ENCODE peak calls at places on chromosome 1, in seven cellular contexts. E is H1; Z is Panc1; B is endodermal cell; F is uterus; M is SK-N-SH; A is effector memory CD4-positive, alpha-beta T cell. J is an unnamed sample.

GRCh38 chr1:185062710-185063370 is 17.5 kb downstream of the RNF2 start:
- DNase-seq in E (no peak), Z (no peak), B (no peak), F (no peak), M (no peak), A (no peak), J (no peak)

GRCh38 chr1:223771814-223772770 is 59.8 kb downstream of the CAPN2 start:
- DNase-seq in E (no peak), Z (peak; percentile 87), B (peak; percentile 87), F (peak; percentile 49), M (no peak), A (no peak), J (peak; percentile 27)

GRCh38 chr1:191206808-191207207 is 729.1 kb upstream of the BRINP3 start:
- DNase-seq in E (no peak), Z (no peak), B (no peak), F (no peak), M (no peak), A (no peak), J (peak; percentile 45)

GRCh38 chr1:180085331-180085730 is 69.3 kb upstream of the QSOX1 start:
- DNase-seq in E (no peak), Z (no peak), B (no peak), F (no peak), M (no peak), A (no peak), J (no peak)

GRCh38 chr1:232974971-232975370 is 24.6 kb downstream of the NTPCR start:
- DNase-seq in E (no peak), Z (no peak), B (no peak), F (no peak), M (no peak), A (no peak), J (no peak)

GRCh38 chr1:232127190-232127589 is 500.6 kb downstream of the DISC1 start:
- DNase-seq in E (no peak), Z (no peak), B (no peak), F (no peak), M (no peak), A (no peak), J (peak; percentile 68)

GRCh38 chr1:230495891-230496385 is 69.8 kb upstream of the PGBD5 start:
- DNase-seq in E (no peak), Z (no peak), B (no peak), F (no peak), M (no peak), A (no peak), J (no peak)

GRCh38 chr1:19015476-19015875 is 59.0 kb upstream of the IFFO2 start:
- DNase-seq in E (no peak), Z (no peak), B (peak; percentile 30), F (no peak), M (no peak), A (no peak), J (no peak)

GRCh38 chr1:184156521-184157395 is 105.2 kb downstream of the TSEN15 start:
- DNase-seq in E (no peak), Z (no peak), B (peak; percentile 72), F (no peak), M (no peak), A (no peak), J (no peak)

GRCh38 chr1:154198756-154199562 is 7.1 kb upstream of the TPM3 start:
- DNase-seq in E (no peak), Z (no peak), B (peak; percentile 80), F (peak; percentile 58), M (peak; percentile 78), A (peak; percentile 26), J (peak; percentile 82)

GRCh38 chr1:12615166-12615915 is 2.7 kb downstream of the DHRS3 start:
- DNase-seq in E (no peak), Z (no peak), B (peak; percentile 51), F (no peak), M (no peak), A (no peak), J (no peak)

GRCh38 chr1:226960944-226961765 is 21.1 kb downstream of the COQ8A start:
- DNase-seq in E (no peak), Z (no peak), B (no peak), F (no peak), M (no peak), A (no peak), J (no peak)

GRCh38 chr1:11176081-11176706 is 13.0 kb upstream of the ANGPTL7 start:
- DNase-seq in E (no peak), Z (no peak), B (no peak), F (no peak), M (no peak), A (no peak), J (no peak)

GRCh38 chr1:11180342-11180744 is 8.8 kb upstream of the ANGPTL7 start:
- DNase-seq in E (no peak), Z (no peak), B (no peak), F (no peak), M (peak; percentile 72), A (no peak), J (no peak)

GRCh38 chr1:11175461-11175860 is 13.7 kb upstream of the ANGPTL7 start:
- DNase-seq in E (no peak), Z (no peak), B (no peak), F (no peak), M (no peak), A (no peak), J (no peak)

GRCh38 chr1:11179125-11179524 is 10.0 kb upstream of the ANGPTL7 start:
- DNase-seq in E (no peak), Z (no peak), B (no peak), F (no peak), M (no peak), A (no peak), J (no peak)

DNA sequence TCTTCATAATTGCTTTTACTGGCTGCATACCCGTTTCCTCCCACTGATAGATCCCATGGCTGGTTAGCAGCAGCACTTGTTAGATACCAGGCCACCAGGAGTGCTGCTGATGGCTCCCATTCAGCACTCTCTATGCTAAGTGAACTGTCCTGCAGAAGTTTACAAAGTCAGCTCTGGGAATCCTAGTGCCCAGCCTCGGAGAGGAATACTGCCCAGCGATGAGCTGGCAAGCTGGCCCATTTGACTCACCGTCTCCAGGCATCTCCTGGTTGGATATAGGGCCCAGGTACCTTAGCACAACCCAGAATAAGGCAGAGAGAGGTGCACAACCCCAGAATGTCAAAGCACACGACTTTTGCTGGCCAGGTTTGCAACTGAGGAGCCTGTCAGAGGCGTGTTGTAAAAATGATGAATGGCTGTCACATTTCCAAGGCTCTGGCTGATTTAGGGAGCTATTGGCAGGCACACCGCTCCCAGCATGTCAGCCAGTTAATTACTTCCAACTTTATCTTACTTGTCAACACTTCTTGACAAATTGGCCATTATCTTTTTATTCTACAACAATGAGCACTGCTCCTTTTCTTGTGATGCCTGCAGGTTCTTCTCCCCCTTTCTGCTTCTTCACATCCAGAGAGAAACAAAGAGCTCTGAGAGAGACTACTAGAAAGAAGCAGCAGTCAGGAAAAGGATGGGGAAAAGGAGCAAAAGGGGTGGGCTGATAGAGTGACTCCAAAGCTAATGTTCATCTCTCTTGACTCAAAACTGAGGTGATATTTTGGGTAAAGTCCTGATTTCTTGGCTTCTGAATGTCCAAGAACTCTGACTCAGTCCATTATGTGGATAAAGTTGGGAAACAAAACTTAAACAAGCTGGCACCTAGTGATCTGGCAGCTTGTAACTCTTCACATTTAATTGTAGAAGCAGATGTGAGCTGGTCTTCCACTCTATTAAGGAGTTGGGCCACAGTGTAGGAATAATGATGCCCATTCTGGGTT is 10.8 kb upstream of the ANGPTL7 start:
- DNase-seq in E (no peak), Z (no peak), B (peak; percentile 66), F (no peak), M (no peak), A (no peak), J (peak; percentile 65)
- H3K4me1 ChIP-seq in E (no peaks in the 10 kb centered on the region), Z (peaks cover 45% of the 10 kb centered on the region), B (peaks cover 24% of the 10 kb centered on the region), F (no peaks in the 10 kb centered on the region), M (peaks cover 30% of the 10 kb centered on the region), A (no peaks in the 10 kb centered on the region), J (peaks cover 11% of the 10 kb centered on the region)

GRCh38 chr1:243923292-243924171 is 73.5 kb upstream of the AKT3 start:
- DNase-seq in E (no peak), Z (no peak), B (no peak), F (no peak), M (no peak), A (no peak), J (no peak)
- H3K4me1 ChIP-seq in E (peaks cover 11% of the 10 kb centered on the region), Z (no peaks in the 10 kb centered on the region), B (peaks cover 3% of the 10 kb centered on the region), F (no peaks in the 10 kb centered on the region), M (no peaks in the 10 kb centered on the region), A (no peaks in the 10 kb centered on the region), J (no peaks in the 10 kb centered on the region)

GRCh38 chr1:208238710-208239517 is 5.3 kb downstream of the PLXNA2 start:
- DNase-seq in E (no peak), Z (peak; percentile 25), B (peak; percentile 84), F (peak; percentile 55), M (peak; percentile 74), A (no peak), J (peak; percentile 39)

GRCh38 chr1:208235356-208235982 is 8.7 kb downstream of the PLXNA2 start:
- DNase-seq in E (no peak), Z (no peak), B (peak; percentile 84), F (no peak), M (no peak), A (no peak), J (no peak)

GRCh38 chr1:208239518-208240381 is 4.4 kb downstream of the PLXNA2 start:
- DNase-seq in E (no peak), Z (no peak), B (peak; percentile 49), F (no peak), M (peak; percentile 50), A (no peak), J (no peak)

GRCh38 chr1:208235983-208236761 is 8.0 kb downstream of the PLXNA2 start:
- DNase-seq in E (no peak), Z (no peak), B (peak; percentile 79), F (peak; percentile 78), M (no peak), A (no peak), J (no peak)

DNA sequence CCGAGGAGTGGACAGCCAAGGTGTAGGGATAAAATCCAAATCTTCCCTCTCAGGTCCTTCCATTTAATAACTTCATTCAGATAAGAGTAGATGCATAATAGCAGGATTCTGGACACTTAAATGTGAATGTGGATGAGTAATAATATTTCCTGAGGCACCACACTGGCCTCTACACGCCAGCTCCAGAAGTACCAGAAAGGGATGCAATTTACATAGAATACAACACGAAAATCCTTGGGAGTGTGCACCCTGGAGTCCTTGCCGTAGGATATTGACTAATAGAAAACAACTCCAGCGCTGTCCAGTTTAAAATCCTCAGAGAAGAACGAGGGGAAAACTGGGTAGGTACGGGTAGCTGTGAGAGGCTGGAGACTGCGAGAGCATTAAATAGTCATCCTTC is 6.9 kb downstream of the PLXNA2 start:
- DNase-seq in E (no peak), Z (no peak), B (no peak), F (no peak), M (no peak), A (no peak), J (no peak)
- H3K4me1 ChIP-seq in E (peaks cover 22% of the 10 kb centered on the region), Z (no peaks in the 10 kb centered on the region), B (peaks cover 36% of the 10 kb centered on the region), F (peaks cover 8% of the 10 kb centered on the region), M (peaks cover 69% of the 10 kb centered on the region), A (no peaks in the 10 kb centered on the region), J (no peaks in the 10 kb centered on the region)

GRCh38 chr1:41790351-41790750 is 128.4 kb downstream of the HIVEP3 start:
- DNase-seq in E (no peak), Z (no peak), B (no peak), F (no peak), M (no peak), A (no peak), J (no peak)

GRCh38 chr1:41792485-41792770 is 126.3 kb downstream of the HIVEP3 start:
- DNase-seq in E (no peak), Z (no peak), B (no peak), F (no peak), M (no peak), A (no peak), J (no peak)

GRCh38 chr1:41789616-41790330 is 128.9 kb downstream of the HIVEP3 start:
- DNase-seq in E (no peak), Z (no peak), B (no peak), F (no peak), M (no peak), A (no peak), J (no peak)

GRCh38 chr1:41794031-41794430 is 124.7 kb downstream of the HIVEP3 start:
- DNase-seq in E (no peak), Z (no peak), B (no peak), F (no peak), M (no peak), A (no peak), J (peak; percentile 13)

GRCh38 chr1:41791667-41792484 is 126.8 kb downstream of the HIVEP3 start:
- DNase-seq in E (no peak), Z (no peak), B (no peak), F (no peak), M (no peak), A (no peak), J (no peak)
- H3K4me1 ChIP-seq in E (no peaks in the 10 kb centered on the region), Z (no peaks in the 10 kb centered on the region), B (no peaks in the 10 kb centered on the region), F (no peaks in the 10 kb centered on the region), M (no peaks in the 10 kb centered on the region), A (peaks cover 22% of the 10 kb centered on the region), J (no peaks in the 10 kb centered on the region)

J was measured in A673.